ENCODE peak calls at places on chromosomes 4 and X, in nine cellular contexts. H is thoracic aorta; Q is NCI-H1092; R is astrocyte of the spinal cord; D is HFF-Myc; C is foreskin fibroblast; J is posterior cingulate gyrus; V is COR-L47; P is activated CD4-positive, alpha-beta T cell treated with anti-CD3 and anti-CD28 coated beads, Interleukin-2, amount 50 U/mL, for 1 hour. Y is an unnamed sample.

GRCh38 chr4:6368601-6369000 is 99.0 kb downstream of the WFS1 start:
- DNase-seq in H (no peak), Q (no peak), R (no peak), D (no peak), C (no peak), J (peak; percentile 60), V (no peak), P (no peak), Y (no peak)

GRCh38 chr4:653080-653821 is 20.8 kb downstream of the ATP5ME start:
- DNase-seq in H (no peak), Q (no peak), R (no peak), D (no peak), C (no peak), J (peak; percentile 69), V (no peak), P (no peak), Y (no peak)

GRCh38 chr4:48375651-48376291 is 34.4 kb downstream of the SLAIN2 start:
- DNase-seq in H (no peak), Q (peak; percentile 72), R (peak; percentile 89), D (peak; percentile 56), C (peak; percentile 94), J (no peak), V (peak; percentile 16), P (no peak), Y (peak; percentile 38)

GRCh38 chrX:54786972-54787371 is 11.1 kb downstream of the ITIH6 start:
- DNase-seq in H (no peak), Q (no peak), R (no peak), D (no peak), C (no peak), J (no peak), V (no peak), P (peak; percentile 43), Y (no peak)

GRCh38 chrX:19613645-19614323 is 98.5 kb upstream of the MAP3K15 start:
- DNase-seq in H (no peak), Q (no peak), R (no peak), D (no peak), C (no peak), J (no peak), V (no peak), P (no peak), Y (no peak)

GRCh38 chr4:159117968-159118367 is 15.1 kb downstream of the RAPGEF2 start:
- DNase-seq in H (no peak), Q (no peak), R (no peak), D (no peak), C (no peak), J (no peak), V (no peak), P (no peak), Y (no peak)

GRCh38 chrX:154444001-154444754 is at the start of gene FAM50A:
- DNase-seq in H (no peak), Q (peak; percentile 39), R (peak; percentile 41), D (no peak), C (peak; percentile 88), J (peak; percentile 94), V (peak; percentile 55), P (peak; percentile 57), Y (no peak)

GRCh38 chr4:1041147-1041935 is 29.9 kb downstream of the FGFRL1 start:
- DNase-seq in H (no peak), Q (no peak), R (peak; percentile 90), D (no peak), C (peak; percentile 45), J (no peak), V (peak; percentile 45), P (no peak), Y (no peak)

GRCh38 chrX:118523920-118524319 is 28.3 kb downstream of the DOCK11 start:
- DNase-seq in H (no peak), Q (no peak), R (no peak), D (no peak), C (no peak), J (no peak), V (no peak), P (peak; percentile 45), Y (no peak)

GRCh38 chrX:116605576-116605975 is 142.8 kb upstream of the CT83 start:
- DNase-seq in H (no peak), Q (no peak), R (no peak), D (no peak), C (no peak), J (no peak), V (no peak), P (no peak), Y (no peak)

GRCh38 chr4:67896421-67897065 is 12.7 kb upstream of the TMPRSS11D start:
- DNase-seq in H (no peak), Q (no peak), R (no peak), D (no peak), C (no peak), J (peak; percentile 68), V (no peak), P (no peak), Y (no peak)

GRCh38 chr4:3338976-3339531 is 46.2 kb downstream of the RGS12 start:
- DNase-seq in H (no peak), Q (no peak), R (no peak), D (no peak), C (no peak), J (no peak), V (no peak), P (no peak), Y (no peak)

GRCh38 chr4:158006973-158007372 is 165.9 kb downstream of the GASK1B start:
- DNase-seq in H (no peak), Q (no peak), R (no peak), D (no peak), C (peak; percentile 66), J (no peak), V (no peak), P (no peak), Y (no peak)

GRCh38 chr4:166143227-166143626 is 270.2 kb downstream of the TLL1 start:
- DNase-seq in H (no peak), Q (no peak), R (peak; percentile 42), D (no peak), C (peak; percentile 4), J (no peak), V (no peak), P (no peak), Y (peak; percentile 31)

GRCh38 chrX:85052636-85053343 is 49.1 kb downstream of the APOOL start:
- DNase-seq in H (no peak), Q (no peak), R (peak; percentile 83), D (peak; percentile 6), C (peak; percentile 73), J (no peak), V (no peak), P (no peak), Y (peak; percentile 55)

GRCh38 chr4:26533685-26534084 is 43.4 kb upstream of the CCKAR start:
- DNase-seq in H (no peak), Q (no peak), R (no peak), D (no peak), C (no peak), J (no peak), V (no peak), P (no peak), Y (no peak)

GRCh38 chrX:97200454-97200853 is 316.7 kb downstream of the RPA4 start:
- DNase-seq in H (no peak), Q (no peak), R (no peak), D (no peak), C (no peak), J (no peak), V (no peak), P (no peak), Y (no peak)

GRCh38 chrX:68978211-68978780 is 149.5 kb downstream of the EFNB1 start:
- DNase-seq in H (no peak), Q (no peak), R (peak; percentile 38), D (no peak), C (no peak), J (no peak), V (no peak), P (no peak), Y (no peak)

GRCh38 chr4:132669786-132670185 is 479.3 kb upstream of the PCDH10 start:
- DNase-seq in H (no peak), Q (no peak), R (no peak), D (no peak), C (no peak), J (no peak), V (no peak), P (no peak), Y (no peak)

Y was measured in HS-27A.